ENCODE peak calls at places on chromosomes 7 and 10, in four cellular contexts. One of them, this sample, is unnamed.

GRCh38 chr7:12210179-12211053 is 678 bp upstream of the TMEM106B start:
- DNase-seq in GM23338: peak; percentile 58
- DNase-seq in SK-N-SH: peak; percentile 16
- DNase-seq in HCT116: no peak
- DNase-seq in this sample: peak; percentile 33

GRCh38 chr10:99758241-99758891 is 24.1 kb upstream of the ABCC2 start:
- DNase-seq in HCT116: no peak
- DNase-seq in GM23338: no peak
- DNase-seq in SK-N-SH: no peak
- DNase-seq in this sample: no peak

GRCh38 chr7:153022796-153023592 is 263.4 kb downstream of the ACTR3B start:
- DNase-seq in SK-N-SH: no peak
- DNase-seq in GM23338: peak; percentile 24
- DNase-seq in HCT116: no peak
- DNase-seq in this sample: no peak

GRCh38 chr10:71086439-71087080 is 125.8 kb upstream of the UNC5B start:
- DNase-seq in HCT116: no peak
- DNase-seq in SK-N-SH: no peak
- DNase-seq in GM23338: no peak
- DNase-seq in this sample: peak; percentile 22

GRCh38 chr10:103855852-103856496 is 598 bp upstream of the SH3PXD2A start:
- DNase-seq in GM23338: peak; percentile 40
- DNase-seq in HCT116: no peak
- DNase-seq in SK-N-SH: no peak
- DNase-seq in this sample: no peak

GRCh38 chr10:50846753-50847152 is 38.7 kb downstream of the A1CF start:
- DNase-seq in HCT116: peak; percentile 74
- DNase-seq in SK-N-SH: no peak
- DNase-seq in GM23338: peak; percentile 19
- DNase-seq in this sample: peak; percentile 54

GRCh38 chr7:107032050-107032449 is 12.5 kb upstream of the PRKAR2B start:
- DNase-seq in HCT116: no peak
- DNase-seq in GM23338: no peak
- DNase-seq in SK-N-SH: no peak
- DNase-seq in this sample: no peak

GRCh38 chr7:82501256-82501815 is 57.8 kb upstream of the CACNA2D1 start:
- DNase-seq in HCT116: no peak
- DNase-seq in SK-N-SH: no peak
- DNase-seq in GM23338: no peak
- DNase-seq in this sample: no peak

GRCh38 chr7:102432476-102433318 is 678 bp upstream of the ORAI2 start:
- DNase-seq in SK-N-SH: no peak
- DNase-seq in GM23338: no peak
- DNase-seq in HCT116: no peak
- DNase-seq in this sample: no peak

GRCh38 chr10:102198027-102198426 is 28.1 kb upstream of the ELOVL3 start:
- DNase-seq in SK-N-SH: no peak
- DNase-seq in GM23338: no peak
- DNase-seq in HCT116: no peak
- DNase-seq in this sample: peak; percentile 10

GRCh38 chr7:3780016-3780415 is 479.0 kb downstream of the SDK1 start:
- DNase-seq in HCT116: no peak
- DNase-seq in GM23338: no peak
- DNase-seq in SK-N-SH: no peak
- DNase-seq in this sample: no peak

GRCh38 chr7:122343986-122344620 is 39.6 kb upstream of the FEZF1 start:
- DNase-seq in HCT116: no peak
- DNase-seq in GM23338: peak; percentile 14
- DNase-seq in SK-N-SH: no peak
- DNase-seq in this sample: no peak

GRCh38 chr7:139683137-139683871 is 94.5 kb downstream of the HIPK2 start:
- DNase-seq in GM23338: no peak
- DNase-seq in HCT116: no peak
- DNase-seq in SK-N-SH: no peak
- DNase-seq in this sample: peak; percentile 52

GRCh38 chr7:139358541-139359365 is 941 bp upstream of the LUC7L2 start:
- DNase-seq in GM23338: peak; percentile 65
- DNase-seq in HCT116: peak; percentile 40
- DNase-seq in SK-N-SH: peak; percentile 68
- DNase-seq in this sample: peak; percentile 35

GRCh38 chr7:8206950-8207349 is 55.0 kb downstream of the ICA1 start:
- DNase-seq in HCT116: no peak
- DNase-seq in SK-N-SH: no peak
- DNase-seq in GM23338: peak; percentile 41
- DNase-seq in this sample: no peak

GRCh38 chr7:113083132-113083833 is 3.3 kb downstream of the GPR85 start:
- DNase-seq in GM23338: peak; percentile 14
- DNase-seq in HCT116: no peak
- DNase-seq in SK-N-SH: no peak
- DNase-seq in this sample: no peak

GRCh38 chr7:47454066-47454950 is 127.6 kb downstream of the TNS3 start:
- DNase-seq in GM23338: no peak
- DNase-seq in SK-N-SH: no peak
- DNase-seq in HCT116: no peak
- DNase-seq in this sample: peak; percentile 52

GRCh38 chr7:40372031-40372430 is 237.2 kb downstream of the SUGCT start:
- DNase-seq in GM23338: no peak
- DNase-seq in HCT116: no peak
- DNase-seq in SK-N-SH: no peak
- DNase-seq in this sample: no peak

GRCh38 chr7:143900230-143900766 is 1.7 kb downstream of the TCAF1 start:
- DNase-seq in GM23338: no peak
- DNase-seq in SK-N-SH: no peak
- DNase-seq in HCT116: no peak
- DNase-seq in this sample: peak; percentile 21

GRCh38 chr10:73744690-73744994 is 470 bp downstream of the SEC24C start:
- DNase-seq in HCT116: no peak
- DNase-seq in GM23338: peak; percentile 85
- DNase-seq in SK-N-SH: peak; percentile 60
- DNase-seq in this sample: peak; percentile 82

GRCh38 chr10:810351-810846 is 120.9 kb upstream of the DIP2C start:
- DNase-seq in HCT116: no peak
- DNase-seq in GM23338: peak; percentile 70
- DNase-seq in SK-N-SH: peak; percentile 71
- DNase-seq in this sample: no peak

GRCh38 chr7:42770106-42770505 is 141.8 kb downstream of the C7orf25 start:
- DNase-seq in SK-N-SH: no peak
- DNase-seq in GM23338: no peak
- DNase-seq in HCT116: no peak
- DNase-seq in this sample: peak; percentile 54

GRCh38 chr10:46528675-46529615 is 27.5 kb downstream of the GPRIN2 start:
- DNase-seq in HCT116: no peak
- DNase-seq in SK-N-SH: no peak
- DNase-seq in GM23338: no peak
- DNase-seq in this sample: no peak

GRCh38 chr7:93569189-93569588 is 5.3 kb downstream of the CALCR start:
- DNase-seq in GM23338: peak; percentile 14
- DNase-seq in SK-N-SH: no peak
- DNase-seq in HCT116: no peak
- DNase-seq in this sample: no peak

GRCh38 chr10:6678211-6678803 is 98.2 kb upstream of the PRKCQ start:
- DNase-seq in SK-N-SH: peak; percentile 48
- DNase-seq in GM23338: peak; percentile 88
- DNase-seq in HCT116: peak; percentile 47
- DNase-seq in this sample: peak; percentile 31

GRCh38 chr10:132272061-132272766 is 35.5 kb downstream of the STK32C start:
- DNase-seq in HCT116: no peak
- DNase-seq in GM23338: no peak
- DNase-seq in SK-N-SH: no peak
- DNase-seq in this sample: no peak

GRCh38 chr10:124669824-124670654 is 74.1 kb downstream of the FAM53B start:
- DNase-seq in GM23338: no peak
- DNase-seq in HCT116: no peak
- DNase-seq in SK-N-SH: peak; percentile 39
- DNase-seq in this sample: no peak

GRCh38 chr10:110420401-110421193 is 77.1 kb upstream of the DUSP5 start:
- DNase-seq in SK-N-SH: no peak
- DNase-seq in HCT116: no peak
- DNase-seq in GM23338: no peak
- DNase-seq in this sample: peak; percentile 82

GRCh38 chr7:81666209-81666608 is 103.6 kb downstream of the HGF start:
- DNase-seq in HCT116: no peak
- DNase-seq in GM23338: no peak
- DNase-seq in SK-N-SH: no peak
- DNase-seq in this sample: no peak

GRCh38 chr10:75414527-75414926 is 13.0 kb upstream of the ZNF503 start:
- DNase-seq in GM23338: no peak
- DNase-seq in HCT116: no peak
- DNase-seq in SK-N-SH: no peak
- DNase-seq in this sample: no peak

GRCh38 chr10:3782099-3782455 is 2.9 kb downstream of the KLF6 start:
- DNase-seq in GM23338: no peak
- DNase-seq in SK-N-SH: no peak
- DNase-seq in HCT116: no peak
- DNase-seq in this sample: no peak

GRCh38 chr7:1869731-1870130 is 199.7 kb downstream of the ELFN1 start:
- DNase-seq in SK-N-SH: no peak
- DNase-seq in HCT116: no peak
- DNase-seq in GM23338: no peak
- DNase-seq in this sample: no peak

GRCh38 chr10:91220194-91220953 is at the start of gene PCGF5:
- DNase-seq in GM23338: peak; percentile 90
- DNase-seq in SK-N-SH: peak; percentile 96
- DNase-seq in HCT116: peak; percentile 53
- DNase-seq in this sample: peak; percentile 80

GRCh38 chr7:139249179-139249822 is 18.3 kb downstream of the UBN2 start:
- DNase-seq in SK-N-SH: no peak
- DNase-seq in GM23338: no peak
- DNase-seq in HCT116: no peak
- DNase-seq in this sample: no peak

GRCh38 chr10:49605939-49606509 is 4.1 kb upstream of the SLC18A3 start:
- DNase-seq in SK-N-SH: no peak
- DNase-seq in GM23338: no peak
- DNase-seq in HCT116: no peak
- DNase-seq in this sample: no peak

GRCh38 chr10:19952611-19953010 is 136.4 kb downstream of the PLXDC2 start:
- DNase-seq in HCT116: no peak
- DNase-seq in GM23338: no peak
- DNase-seq in SK-N-SH: no peak
- DNase-seq in this sample: no peak

GRCh38 chr7:50357346-50357745 is 52.8 kb downstream of the IKZF1 start:
- DNase-seq in HCT116: no peak
- DNase-seq in GM23338: no peak
- DNase-seq in SK-N-SH: no peak
- DNase-seq in this sample: no peak

GRCh38 chr10:34203966-34204630 is 611.0 kb downstream of the PARD3 start:
- DNase-seq in SK-N-SH: no peak
- DNase-seq in GM23338: no peak
- DNase-seq in HCT116: no peak
- DNase-seq in this sample: no peak

GRCh38 chr10:114010316-114010715 is 33.4 kb upstream of the ADRB1 start:
- DNase-seq in GM23338: no peak
- DNase-seq in SK-N-SH: no peak
- DNase-seq in HCT116: no peak
- DNase-seq in this sample: no peak

GRCh38 chr7:144525956-144526355 is 122.5 kb upstream of the NOBOX start:
- DNase-seq in HCT116: no peak
- DNase-seq in SK-N-SH: no peak
- DNase-seq in GM23338: no peak
- DNase-seq in this sample: no peak

GRCh38 chr7:22712999-22713398 is 14.0 kb upstream of the IL6 start:
- DNase-seq in HCT116: no peak
- DNase-seq in SK-N-SH: no peak
- DNase-seq in GM23338: no peak
- DNase-seq in this sample: no peak
- H3K9me2 ChIP-seq in HCT116: no peaks in the 10 kb centered on the region
- H3K9me2 ChIP-seq in SK-N-SH: no peaks in the 10 kb centered on the region
- H3K9me2 ChIP-seq in GM23338: peaks cover 7% of the 10 kb centered on the region
- H3K9me2 ChIP-seq in this sample: no peaks in the 10 kb centered on the region

GRCh38 chr10:123622381-123622780 is 43.8 kb upstream of the GPR26 start:
- DNase-seq in SK-N-SH: no peak
- DNase-seq in HCT116: no peak
- DNase-seq in GM23338: no peak
- DNase-seq in this sample: no peak
- H3K36me3 ChIP-seq in SK-N-SH: no peaks in the 10 kb centered on the region
- H3K36me3 ChIP-seq in HCT116: no peaks in the 10 kb centered on the region
- H3K36me3 ChIP-seq in GM23338: no peaks in the 10 kb centered on the region
- H3K36me3 ChIP-seq in this sample: no peaks in the 10 kb centered on the region

DNA sequence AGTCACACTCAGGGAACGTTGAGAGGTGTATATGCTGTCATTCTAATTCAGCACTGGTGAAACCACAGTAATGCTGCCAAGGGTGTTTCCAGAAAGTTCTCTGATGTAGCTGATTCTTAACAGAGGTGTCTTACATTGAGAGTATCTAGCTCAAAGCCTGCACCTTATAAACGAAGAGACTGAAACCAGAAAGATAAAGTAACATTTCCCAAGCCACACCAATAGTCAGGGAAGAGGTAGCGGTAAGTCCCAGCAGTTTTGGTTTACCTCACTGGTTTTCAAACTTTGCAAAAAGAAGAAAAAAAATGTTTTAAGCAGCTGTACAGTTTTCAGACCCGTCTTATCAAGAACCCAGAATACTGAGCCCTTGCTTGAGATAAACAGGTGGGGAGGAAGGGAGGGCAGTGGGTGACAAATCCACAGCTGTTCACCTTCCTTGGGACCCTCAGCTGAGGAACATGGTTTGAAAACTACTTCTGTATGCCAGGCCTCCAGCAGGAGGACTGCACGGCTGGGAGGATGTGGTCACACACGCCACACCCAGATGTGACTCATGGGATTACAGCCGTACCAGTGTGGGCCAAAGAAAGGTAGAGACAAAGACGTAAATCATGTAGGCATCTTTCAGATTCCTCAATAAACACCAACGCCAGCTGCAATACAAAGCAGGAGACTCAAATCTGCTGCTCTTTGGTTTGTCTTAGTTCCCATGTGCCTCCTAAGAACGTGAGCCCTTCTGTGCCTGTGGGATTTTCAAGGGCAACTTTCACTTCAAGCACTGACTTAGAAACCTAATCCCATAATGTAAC is 64.0 kb upstream of the GSDME start:
- DNase-seq in SK-N-SH: no peak
- DNase-seq in HCT116: peak; percentile 95
- DNase-seq in GM23338: no peak
- DNase-seq in this sample: peak; percentile 96
- TF ChIP-seq EZH2phosphoT487 in SK-N-SH: no peak
- TF ChIP-seq EZH2phosphoT487 in HCT116: no peak
- TF ChIP-seq EZH2phosphoT487 in GM23338: no peak
- TF ChIP-seq EZH2phosphoT487 in this sample: no peak

DNA sequence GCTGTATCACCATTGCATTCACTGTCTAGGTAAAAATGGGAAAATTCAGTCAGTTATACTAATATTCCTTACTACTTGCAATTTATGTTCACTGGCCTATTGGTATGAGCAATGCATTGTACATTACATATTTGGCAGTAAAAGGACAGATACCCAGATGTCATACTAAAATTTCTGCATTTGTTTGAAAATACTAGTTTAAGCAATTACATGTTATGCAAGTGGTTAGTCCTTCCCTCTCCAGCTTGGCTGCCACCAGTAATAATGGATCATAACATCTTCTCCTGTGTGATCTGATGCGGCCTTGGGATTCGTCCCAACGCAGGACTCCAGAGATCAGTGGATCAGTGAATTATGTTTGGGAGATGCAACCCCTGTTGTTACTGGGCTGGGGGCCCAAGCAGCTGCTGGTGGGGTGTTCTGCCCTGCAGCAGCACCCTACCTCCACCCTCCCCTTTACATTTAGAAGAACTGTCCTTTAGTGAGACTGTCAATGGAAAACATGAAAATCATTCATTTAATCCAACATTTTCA is 11.2 kb upstream of the PDK4 start:
- DNase-seq in GM23338: no peak
- DNase-seq in HCT116: no peak
- DNase-seq in SK-N-SH: no peak
- DNase-seq in this sample: no peak
- H3K9me2 ChIP-seq in GM23338: no peaks in the 10 kb centered on the region
- H3K9me2 ChIP-seq in HCT116: no peaks in the 10 kb centered on the region
- H3K9me2 ChIP-seq in SK-N-SH: no peaks in the 10 kb centered on the region
- H3K9me2 ChIP-seq in this sample: no peaks in the 10 kb centered on the region

This sample was measured in PC-3.